ENCODE peak calls at places on chromosomes 2 and 18, in ten cellular contexts. One of them, this sample, is unnamed.

GRCh38 chr2:67209107-67209506 is 188.0 kb upstream of the ETAA1 start:
- DNase-seq in OCI-LY7: no peak
- DNase-seq in gastrocnemius medialis: no peak
- DNase-seq in PC-3: no peak
- DNase-seq in tibial artery: no peak
- DNase-seq in tibial nerve: no peak
- DNase-seq in lung: no peak
- DNase-seq in endothelial cell of umbilical vein: peak; percentile 37
- DNase-seq in heart left ventricle: no peak
- DNase-seq in Peyer's patch: no peak
- DNase-seq in this sample: no peak

GRCh38 chr2:144374163-144374661 is 145.7 kb downstream of the ZEB2 start:
- DNase-seq in lung: no peak
- DNase-seq in Peyer's patch: no peak
- DNase-seq in tibial nerve: no peak
- DNase-seq in gastrocnemius medialis: no peak
- DNase-seq in tibial artery: no peak
- DNase-seq in OCI-LY7: no peak
- DNase-seq in endothelial cell of umbilical vein: no peak
- DNase-seq in heart left ventricle: no peak
- DNase-seq in PC-3: peak; percentile 54
- DNase-seq in this sample: no peak

GRCh38 chr2:201257381-201257940 is 2.9 kb upstream of the CASP8 start:
- DNase-seq in endothelial cell of umbilical vein: no peak
- DNase-seq in tibial nerve: no peak
- DNase-seq in Peyer's patch: peak; percentile 61
- DNase-seq in tibial artery: peak; percentile 35
- DNase-seq in lung: peak; percentile 54
- DNase-seq in PC-3: no peak
- DNase-seq in OCI-LY7: peak; percentile 68
- DNase-seq in gastrocnemius medialis: peak; percentile 18
- DNase-seq in heart left ventricle: peak; percentile 31
- DNase-seq in this sample: no peak

GRCh38 chr18:35983818-35984217 is 11.3 kb downstream of the RMP24 start:
- DNase-seq in Peyer's patch: no peak
- DNase-seq in lung: no peak
- DNase-seq in tibial nerve: no peak
- DNase-seq in tibial artery: no peak
- DNase-seq in endothelial cell of umbilical vein: no peak
- DNase-seq in OCI-LY7: no peak
- DNase-seq in PC-3: no peak
- DNase-seq in gastrocnemius medialis: no peak
- DNase-seq in heart left ventricle: no peak
- DNase-seq in this sample: no peak

GRCh38 chr2:178205853-178206516 is 11.7 kb downstream of the OSBPL6 start:
- DNase-seq in OCI-LY7: no peak
- DNase-seq in tibial artery: no peak
- DNase-seq in lung: no peak
- DNase-seq in PC-3: peak; percentile 68
- DNase-seq in endothelial cell of umbilical vein: no peak
- DNase-seq in tibial nerve: no peak
- DNase-seq in Peyer's patch: no peak
- DNase-seq in heart left ventricle: no peak
- DNase-seq in gastrocnemius medialis: no peak
- DNase-seq in this sample: no peak

GRCh38 chr2:233462202-233462785 is 104.3 kb downstream of the USP40 start:
- DNase-seq in tibial artery: no peak
- DNase-seq in endothelial cell of umbilical vein: no peak
- DNase-seq in tibial nerve: no peak
- DNase-seq in lung: no peak
- DNase-seq in heart left ventricle: peak; percentile 14
- DNase-seq in PC-3: no peak
- DNase-seq in Peyer's patch: no peak
- DNase-seq in gastrocnemius medialis: no peak
- DNase-seq in OCI-LY7: no peak
- DNase-seq in this sample: peak; percentile 64

GRCh38 chr18:58271770-58272169 is 227.7 kb downstream of the NEDD4L start:
- DNase-seq in endothelial cell of umbilical vein: no peak
- DNase-seq in Peyer's patch: no peak
- DNase-seq in tibial nerve: no peak
- DNase-seq in lung: no peak
- DNase-seq in gastrocnemius medialis: no peak
- DNase-seq in PC-3: no peak
- DNase-seq in OCI-LY7: no peak
- DNase-seq in tibial artery: no peak
- DNase-seq in heart left ventricle: no peak
- DNase-seq in this sample: no peak

GRCh38 chr2:14524041-14524802 is 108.3 kb upstream of the LRATD1 start:
- DNase-seq in gastrocnemius medialis: no peak
- DNase-seq in OCI-LY7: no peak
- DNase-seq in tibial artery: no peak
- DNase-seq in lung: no peak
- DNase-seq in PC-3: peak; percentile 93
- DNase-seq in Peyer's patch: no peak
- DNase-seq in tibial nerve: no peak
- DNase-seq in heart left ventricle: no peak
- DNase-seq in endothelial cell of umbilical vein: no peak
- DNase-seq in this sample: no peak

GRCh38 chr2:230796280-230796862 is 68.4 kb upstream of the ITM2C start:
- DNase-seq in lung: no peak
- DNase-seq in PC-3: peak; percentile 72
- DNase-seq in gastrocnemius medialis: no peak
- DNase-seq in tibial nerve: no peak
- DNase-seq in tibial artery: no peak
- DNase-seq in endothelial cell of umbilical vein: no peak
- DNase-seq in heart left ventricle: no peak
- DNase-seq in OCI-LY7: no peak
- DNase-seq in Peyer's patch: no peak
- DNase-seq in this sample: no peak

GRCh38 chr2:230794472-230794871 is 70.3 kb upstream of the ITM2C start:
- DNase-seq in endothelial cell of umbilical vein: no peak
- DNase-seq in tibial artery: no peak
- DNase-seq in heart left ventricle: no peak
- DNase-seq in gastrocnemius medialis: no peak
- DNase-seq in lung: no peak
- DNase-seq in tibial nerve: no peak
- DNase-seq in PC-3: peak; percentile 43
- DNase-seq in Peyer's patch: peak; percentile 35
- DNase-seq in OCI-LY7: no peak
- DNase-seq in this sample: no peak

GRCh38 chr2:230797515-230798495 is 66.9 kb upstream of the ITM2C start:
- DNase-seq in heart left ventricle: no peak
- DNase-seq in endothelial cell of umbilical vein: no peak
- DNase-seq in OCI-LY7: peak; percentile 25
- DNase-seq in tibial artery: no peak
- DNase-seq in Peyer's patch: peak; percentile 49
- DNase-seq in PC-3: no peak
- DNase-seq in lung: no peak
- DNase-seq in gastrocnemius medialis: peak; percentile 29
- DNase-seq in tibial nerve: no peak
- DNase-seq in this sample: no peak

GRCh38 chr2:230793573-230794359 is 71.0 kb upstream of the ITM2C start:
- DNase-seq in PC-3: peak; percentile 96
- DNase-seq in tibial nerve: peak; percentile 70
- DNase-seq in OCI-LY7: no peak
- DNase-seq in endothelial cell of umbilical vein: peak; percentile 98
- DNase-seq in Peyer's patch: peak; percentile 62
- DNase-seq in lung: peak; percentile 69
- DNase-seq in gastrocnemius medialis: peak; percentile 79
- DNase-seq in heart left ventricle: peak; percentile 71
- DNase-seq in tibial artery: peak; percentile 86
- DNase-seq in this sample: peak; percentile 71

DNA sequence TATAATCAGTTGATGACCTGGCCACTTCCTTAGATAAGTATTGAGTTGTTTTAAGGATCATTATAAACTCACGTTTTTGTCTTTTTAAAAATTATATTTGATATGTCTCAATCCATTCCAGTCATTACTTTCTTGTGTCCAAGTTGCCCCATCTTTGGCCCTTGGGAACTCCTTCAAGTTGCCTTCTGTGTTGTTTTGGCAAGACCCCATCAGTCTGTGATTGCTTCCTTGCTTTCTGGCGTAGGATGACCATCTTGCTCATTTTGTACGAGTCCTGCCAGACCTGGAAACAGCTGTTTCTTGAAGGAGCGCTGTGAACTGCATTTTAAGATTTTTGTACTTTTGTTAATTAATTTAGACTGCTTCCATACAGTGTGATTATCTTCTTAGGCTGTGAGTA is 68.9 kb upstream of the ITM2C start:
- DNase-seq in Peyer's patch: no peak
- DNase-seq in tibial nerve: peak; percentile 66
- DNase-seq in heart left ventricle: peak; percentile 54
- DNase-seq in PC-3: no peak
- DNase-seq in endothelial cell of umbilical vein: no peak
- DNase-seq in tibial artery: peak; percentile 78
- DNase-seq in OCI-LY7: no peak
- DNase-seq in lung: peak; percentile 33
- DNase-seq in gastrocnemius medialis: peak; percentile 66
- DNase-seq in this sample: no peak
- H3K4me1 ChIP-seq in Peyer's patch: no peaks in the 10 kb centered on the region
- H3K4me1 ChIP-seq in tibial nerve: peaks cover 9% of the 10 kb centered on the region
- H3K4me1 ChIP-seq in heart left ventricle: peaks cover 56% of the 10 kb centered on the region
- H3K4me1 ChIP-seq in PC-3: peaks cover 67% of the 10 kb centered on the region
- H3K4me1 ChIP-seq in endothelial cell of umbilical vein: peaks cover 37% of the 10 kb centered on the region
- H3K4me1 ChIP-seq in tibial artery: peaks cover 3% of the 10 kb centered on the region
- H3K4me1 ChIP-seq in OCI-LY7: peaks cover 27% of the 10 kb centered on the region
- H3K4me1 ChIP-seq in lung: peaks cover 3% of the 10 kb centered on the region
- H3K4me1 ChIP-seq in gastrocnemius medialis: peaks cover 60% of the 10 kb centered on the region
- H3K4me1 ChIP-seq in this sample: peaks cover 4% of the 10 kb centered on the region

GRCh38 chr2:123715467-123715982 is 309.6 kb upstream of the CNTNAP5 start:
- DNase-seq in tibial nerve: no peak
- DNase-seq in PC-3: peak; percentile 88
- DNase-seq in Peyer's patch: no peak
- DNase-seq in lung: no peak
- DNase-seq in tibial artery: no peak
- DNase-seq in gastrocnemius medialis: no peak
- DNase-seq in OCI-LY7: no peak
- DNase-seq in heart left ventricle: no peak
- DNase-seq in endothelial cell of umbilical vein: no peak
- DNase-seq in this sample: no peak

GRCh38 chr2:123720760-123721159 is 304.3 kb upstream of the CNTNAP5 start:
- DNase-seq in endothelial cell of umbilical vein: no peak
- DNase-seq in gastrocnemius medialis: no peak
- DNase-seq in heart left ventricle: no peak
- DNase-seq in Peyer's patch: no peak
- DNase-seq in tibial artery: no peak
- DNase-seq in tibial nerve: no peak
- DNase-seq in OCI-LY7: no peak
- DNase-seq in PC-3: peak; percentile 76
- DNase-seq in lung: no peak
- DNase-seq in this sample: no peak

GRCh38 chr2:123717616-123718279 is 307.3 kb upstream of the CNTNAP5 start:
- DNase-seq in tibial nerve: no peak
- DNase-seq in Peyer's patch: no peak
- DNase-seq in PC-3: no peak
- DNase-seq in tibial artery: no peak
- DNase-seq in endothelial cell of umbilical vein: no peak
- DNase-seq in OCI-LY7: no peak
- DNase-seq in gastrocnemius medialis: no peak
- DNase-seq in heart left ventricle: no peak
- DNase-seq in lung: no peak
- DNase-seq in this sample: no peak
- TF ChIP-seq CTCF in tibial nerve: no peak
- TF ChIP-seq CTCF in Peyer's patch: no peak
- TF ChIP-seq CTCF in PC-3: no peak
- TF ChIP-seq CTCF in tibial artery: no peak
- TF ChIP-seq CTCF in endothelial cell of umbilical vein: no peak
- TF ChIP-seq CTCF in OCI-LY7: no peak
- TF ChIP-seq CTCF in gastrocnemius medialis: no peak
- TF ChIP-seq CTCF in heart left ventricle: no peak
- TF ChIP-seq CTCF in lung: no peak
- TF ChIP-seq CTCF in this sample: no peak

GRCh38 chr2:68245066-68245465 is 7.3 kb downstream of the PPP3R1 start:
- DNase-seq in tibial nerve: no peak
- DNase-seq in endothelial cell of umbilical vein: no peak
- DNase-seq in heart left ventricle: no peak
- DNase-seq in lung: no peak
- DNase-seq in Peyer's patch: no peak
- DNase-seq in OCI-LY7: no peak
- DNase-seq in PC-3: no peak
- DNase-seq in tibial artery: no peak
- DNase-seq in gastrocnemius medialis: no peak
- DNase-seq in this sample: no peak
- H3K4me1 ChIP-seq in tibial nerve: peaks cover 27% of the 10 kb centered on the region
- H3K4me1 ChIP-seq in endothelial cell of umbilical vein: peaks cover 21% of the 10 kb centered on the region
- H3K4me1 ChIP-seq in heart left ventricle: peaks cover 73% of the 10 kb centered on the region
- H3K4me1 ChIP-seq in lung: peaks cover 37% of the 10 kb centered on the region
- H3K4me1 ChIP-seq in Peyer's patch: no peaks in the 10 kb centered on the region
- H3K4me1 ChIP-seq in OCI-LY7: peaks cover 45% of the 10 kb centered on the region
- H3K4me1 ChIP-seq in PC-3: peaks cover 22% of the 10 kb centered on the region
- H3K4me1 ChIP-seq in tibial artery: no peaks in the 10 kb centered on the region
- H3K4me1 ChIP-seq in gastrocnemius medialis: peaks cover 79% of the 10 kb centered on the region
- H3K4me1 ChIP-seq in this sample: peaks cover 11% of the 10 kb centered on the region

GRCh38 chr18:73839441-73839840 is 308.2 kb downstream of the FBXO15 start:
- DNase-seq in tibial nerve: no peak
- DNase-seq in PC-3: no peak
- DNase-seq in gastrocnemius medialis: no peak
- DNase-seq in Peyer's patch: no peak
- DNase-seq in endothelial cell of umbilical vein: no peak
- DNase-seq in OCI-LY7: no peak
- DNase-seq in lung: no peak
- DNase-seq in tibial artery: no peak
- DNase-seq in heart left ventricle: no peak
- DNase-seq in this sample: no peak

GRCh38 chr18:73840319-73841065 is 307.1 kb downstream of the FBXO15 start:
- DNase-seq in endothelial cell of umbilical vein: no peak
- DNase-seq in gastrocnemius medialis: no peak
- DNase-seq in Peyer's patch: no peak
- DNase-seq in tibial nerve: no peak
- DNase-seq in OCI-LY7: no peak
- DNase-seq in heart left ventricle: no peak
- DNase-seq in PC-3: no peak
- DNase-seq in tibial artery: no peak
- DNase-seq in lung: no peak
- DNase-seq in this sample: no peak

GRCh38 chr18:73831688-73832087 is 315.9 kb downstream of the FBXO15 start:
- DNase-seq in heart left ventricle: no peak
- DNase-seq in tibial artery: no peak
- DNase-seq in endothelial cell of umbilical vein: no peak
- DNase-seq in Peyer's patch: no peak
- DNase-seq in PC-3: no peak
- DNase-seq in lung: no peak
- DNase-seq in OCI-LY7: no peak
- DNase-seq in gastrocnemius medialis: no peak
- DNase-seq in tibial nerve: no peak
- DNase-seq in this sample: no peak

GRCh38 chr18:73835656-73836055 is 312.0 kb downstream of the FBXO15 start:
- DNase-seq in Peyer's patch: no peak
- DNase-seq in heart left ventricle: no peak
- DNase-seq in PC-3: peak; percentile 17
- DNase-seq in gastrocnemius medialis: no peak
- DNase-seq in OCI-LY7: no peak
- DNase-seq in tibial nerve: no peak
- DNase-seq in endothelial cell of umbilical vein: no peak
- DNase-seq in lung: no peak
- DNase-seq in tibial artery: no peak
- DNase-seq in this sample: no peak

DNA sequence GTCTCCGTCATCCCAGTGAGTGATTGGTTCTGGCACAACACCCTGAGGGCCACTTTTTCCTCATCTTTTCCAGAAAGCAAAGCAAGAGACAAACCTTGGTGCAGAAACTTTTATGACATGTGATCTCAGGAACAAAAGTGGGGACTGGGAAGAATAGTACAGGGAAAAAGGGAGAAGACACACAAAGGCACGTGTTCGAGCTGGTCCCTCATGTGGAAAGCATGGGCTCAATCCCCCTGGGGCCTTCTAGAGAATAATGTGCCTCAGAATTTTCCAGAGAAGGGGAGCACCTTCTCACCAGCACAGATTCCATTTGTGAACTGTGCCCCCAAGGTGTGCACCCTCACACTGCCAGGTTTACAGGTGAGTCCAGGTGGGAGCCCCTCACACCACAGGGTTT is 312.6 kb downstream of the FBXO15 start:
- DNase-seq in lung: no peak
- DNase-seq in endothelial cell of umbilical vein: no peak
- DNase-seq in gastrocnemius medialis: no peak
- DNase-seq in tibial artery: no peak
- DNase-seq in OCI-LY7: no peak
- DNase-seq in heart left ventricle: no peak
- DNase-seq in tibial nerve: no peak
- DNase-seq in PC-3: no peak
- DNase-seq in Peyer's patch: no peak
- DNase-seq in this sample: no peak
- TF ChIP-seq CTCF in lung: no peak
- TF ChIP-seq CTCF in endothelial cell of umbilical vein: no peak
- TF ChIP-seq CTCF in gastrocnemius medialis: no peak
- TF ChIP-seq CTCF in tibial artery: no peak
- TF ChIP-seq CTCF in OCI-LY7: no peak
- TF ChIP-seq CTCF in heart left ventricle: no peak
- TF ChIP-seq CTCF in tibial nerve: no peak
- TF ChIP-seq CTCF in PC-3: no peak
- TF ChIP-seq CTCF in Peyer's patch: no peak
- TF ChIP-seq CTCF in this sample: no peak

This sample was measured in kidney.